ENCODE peak calls at places on chromosome 5, in six cellular contexts. One of them, this sample, is unnamed.

GRCh38 chr5:27311544-27311943 is 273.2 kb upstream of the CDH9 start:
- DNase-seq in K562: no peak
- DNase-seq in HepG2: no peak
- DNase-seq in A549: no peak
- DNase-seq in IMR-90: peak; percentile 26
- DNase-seq in SK-N-SH: no peak
- DNase-seq in this sample: no peak

GRCh38 chr5:14685757-14686156 is 21.2 kb downstream of the OTULIN start:
- DNase-seq in IMR-90: peak; percentile 69
- DNase-seq in SK-N-SH: peak; percentile 69
- DNase-seq in K562: no peak
- DNase-seq in A549: peak; percentile 62
- DNase-seq in HepG2: peak; percentile 48
- DNase-seq in this sample: no peak

GRCh38 chr5:109914906-109915305 is 225.2 kb downstream of the MAN2A1 start:
- DNase-seq in IMR-90: no peak
- DNase-seq in HepG2: no peak
- DNase-seq in A549: no peak
- DNase-seq in SK-N-SH: no peak
- DNase-seq in K562: no peak
- DNase-seq in this sample: no peak

GRCh38 chr5:149959406-149960236 is 937 bp upstream of the SLC26A2 start:
- DNase-seq in K562: peak; percentile 57
- DNase-seq in A549: peak; percentile 84
- DNase-seq in SK-N-SH: peak; percentile 51
- DNase-seq in HepG2: no peak
- DNase-seq in IMR-90: peak; percentile 58
- DNase-seq in this sample: no peak

GRCh38 chr5:96117863-96118651 is 156.4 kb upstream of the ELL2 start:
- DNase-seq in A549: no peak
- DNase-seq in SK-N-SH: no peak
- DNase-seq in K562: no peak
- DNase-seq in IMR-90: peak; percentile 75
- DNase-seq in HepG2: peak; percentile 98
- DNase-seq in this sample: no peak

GRCh38 chr5:6401410-6401809 is 23.1 kb upstream of the MED10 start:
- DNase-seq in IMR-90: no peak
- DNase-seq in HepG2: no peak
- DNase-seq in A549: no peak
- DNase-seq in SK-N-SH: no peak
- DNase-seq in K562: no peak
- DNase-seq in this sample: no peak

GRCh38 chr5:31119938-31120641 is 73.4 kb upstream of the CDH6 start:
- DNase-seq in A549: no peak
- DNase-seq in SK-N-SH: no peak
- DNase-seq in IMR-90: peak; percentile 47
- DNase-seq in K562: no peak
- DNase-seq in HepG2: no peak
- DNase-seq in this sample: no peak

GRCh38 chr5:130528474-130528873 is 624.2 kb downstream of the CHSY3 start:
- DNase-seq in A549: no peak
- DNase-seq in SK-N-SH: no peak
- DNase-seq in IMR-90: no peak
- DNase-seq in K562: no peak
- DNase-seq in HepG2: no peak
- DNase-seq in this sample: no peak

GRCh38 chr5:178839319-178839704 is 20.4 kb upstream of the ZNF354B start:
- DNase-seq in HepG2: peak; percentile 38
- DNase-seq in IMR-90: no peak
- DNase-seq in K562: peak; percentile 31
- DNase-seq in SK-N-SH: peak; percentile 34
- DNase-seq in A549: no peak
- DNase-seq in this sample: peak; percentile 44

GRCh38 chr5:76813982-76814562 is 4.8 kb upstream of the F2RL1 start:
- DNase-seq in HepG2: peak; percentile 43
- DNase-seq in A549: peak; percentile 82
- DNase-seq in IMR-90: peak; percentile 98
- DNase-seq in K562: no peak
- DNase-seq in SK-N-SH: no peak
- DNase-seq in this sample: no peak

GRCh38 chr5:110735545-110735944 is 3.3 kb upstream of the SLC25A46 start:
- DNase-seq in IMR-90: no peak
- DNase-seq in A549: no peak
- DNase-seq in K562: no peak
- DNase-seq in SK-N-SH: no peak
- DNase-seq in HepG2: no peak
- DNase-seq in this sample: no peak

GRCh38 chr5:143514915-143515314 is 111.4 kb upstream of the NR3C1 start:
- DNase-seq in SK-N-SH: no peak
- DNase-seq in A549: no peak
- DNase-seq in IMR-90: peak; percentile 74
- DNase-seq in HepG2: no peak
- DNase-seq in K562: no peak
- DNase-seq in this sample: no peak

GRCh38 chr5:58635416-58635815 is 52.5 kb downstream of the RAB3C start:
- DNase-seq in K562: no peak
- DNase-seq in HepG2: no peak
- DNase-seq in IMR-90: no peak
- DNase-seq in SK-N-SH: no peak
- DNase-seq in A549: no peak
- DNase-seq in this sample: no peak

DNA sequence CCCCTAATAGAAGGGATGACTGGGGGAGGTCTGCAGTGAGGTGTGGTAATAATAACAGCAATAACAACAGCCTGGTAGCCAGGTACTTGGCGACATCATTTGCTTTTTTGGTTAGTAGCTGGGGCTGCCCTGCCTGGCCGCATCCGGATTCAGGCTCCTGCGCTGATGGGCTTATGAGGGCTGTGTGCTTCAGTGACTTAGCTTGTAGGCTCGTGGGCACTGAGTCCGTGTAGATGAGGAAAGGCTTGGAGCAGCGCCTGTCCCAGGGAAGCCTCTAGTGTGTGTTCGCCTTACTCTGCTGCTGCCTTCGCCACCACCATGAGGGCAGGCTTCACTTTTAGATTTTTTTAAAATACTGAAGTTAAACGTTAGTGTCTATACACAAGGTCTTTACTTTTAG is 4.5 kb downstream of the NDUFS6 start:
- DNase-seq in K562: no peak
- DNase-seq in IMR-90: no peak
- DNase-seq in SK-N-SH: no peak
- DNase-seq in HepG2: no peak
- DNase-seq in A549: no peak
- DNase-seq in this sample: no peak
- TF ChIP-seq RFX5 in K562: no peak
- TF ChIP-seq RFX5 in IMR-90: no peak
- TF ChIP-seq RFX5 in SK-N-SH: no peak
- TF ChIP-seq RFX5 in HepG2: no peak
- TF ChIP-seq RFX5 in A549: no peak
- TF ChIP-seq RFX5 in this sample: no peak

GRCh38 chr5:116032094-116032517 is at the start of gene ARL14EPL:
- DNase-seq in K562: peak; percentile 20
- DNase-seq in A549: peak; percentile 51
- DNase-seq in HepG2: peak; percentile 47
- DNase-seq in IMR-90: peak; percentile 92
- DNase-seq in SK-N-SH: peak; percentile 3
- DNase-seq in this sample: peak; percentile 15
- TF ChIP-seq RFX5 in K562: no peak
- TF ChIP-seq RFX5 in A549: no peak
- TF ChIP-seq RFX5 in HepG2: no peak
- TF ChIP-seq RFX5 in IMR-90: no peak
- TF ChIP-seq RFX5 in SK-N-SH: no peak
- TF ChIP-seq RFX5 in this sample: no peak

GRCh38 chr5:75051217-75051751 is 1.1 kb downstream of the GCNT4 start:
- DNase-seq in IMR-90: no peak
- DNase-seq in A549: no peak
- DNase-seq in K562: no peak
- DNase-seq in SK-N-SH: no peak
- DNase-seq in HepG2: no peak
- DNase-seq in this sample: no peak

GRCh38 chr5:75048457-75048953 is 3.9 kb downstream of the GCNT4 start:
- DNase-seq in A549: no peak
- DNase-seq in IMR-90: peak; percentile 37
- DNase-seq in SK-N-SH: no peak
- DNase-seq in K562: no peak
- DNase-seq in HepG2: no peak
- DNase-seq in this sample: no peak

GRCh38 chr5:75050415-75050814 is 1.9 kb downstream of the GCNT4 start:
- DNase-seq in HepG2: peak; percentile 30
- DNase-seq in A549: peak; percentile 47
- DNase-seq in SK-N-SH: peak; percentile 58
- DNase-seq in IMR-90: no peak
- DNase-seq in K562: peak; percentile 39
- DNase-seq in this sample: peak; percentile 67

GRCh38 chr5:75047356-75047755 is 5.0 kb downstream of the GCNT4 start:
- DNase-seq in HepG2: no peak
- DNase-seq in K562: no peak
- DNase-seq in SK-N-SH: no peak
- DNase-seq in IMR-90: no peak
- DNase-seq in A549: no peak
- DNase-seq in this sample: no peak

GRCh38 chr5:75049581-75050274 is 2.6 kb downstream of the GCNT4 start:
- DNase-seq in A549: peak; percentile 53
- DNase-seq in SK-N-SH: peak; percentile 56
- DNase-seq in K562: peak; percentile 68
- DNase-seq in HepG2: peak; percentile 69
- DNase-seq in IMR-90: peak; percentile 62
- DNase-seq in this sample: peak; percentile 77
- TF ChIP-seq RFX5 in A549: peak; percentile 31
- TF ChIP-seq RFX5 in SK-N-SH: no peak
- TF ChIP-seq RFX5 in K562: peak; percentile 67
- TF ChIP-seq RFX5 in HepG2: no peak
- TF ChIP-seq RFX5 in IMR-90: no peak
- TF ChIP-seq RFX5 in this sample: no peak

GRCh38 chr5:40221796-40222195 is 457.9 kb upstream of the PTGER4 start:
- DNase-seq in K562: no peak
- DNase-seq in HepG2: no peak
- DNase-seq in SK-N-SH: no peak
- DNase-seq in A549: no peak
- DNase-seq in IMR-90: peak; percentile 93
- DNase-seq in this sample: no peak

GRCh38 chr5:40226906-40227305 is 452.8 kb upstream of the PTGER4 start:
- DNase-seq in IMR-90: no peak
- DNase-seq in K562: no peak
- DNase-seq in SK-N-SH: no peak
- DNase-seq in A549: no peak
- DNase-seq in HepG2: no peak
- DNase-seq in this sample: no peak

GRCh38 chr5:40227366-40227765 is 452.3 kb upstream of the PTGER4 start:
- DNase-seq in A549: no peak
- DNase-seq in IMR-90: peak; percentile 91
- DNase-seq in HepG2: no peak
- DNase-seq in SK-N-SH: no peak
- DNase-seq in K562: no peak
- DNase-seq in this sample: no peak

GRCh38 chr5:40223884-40224402 is 455.8 kb upstream of the PTGER4 start:
- DNase-seq in SK-N-SH: no peak
- DNase-seq in IMR-90: peak; percentile 96
- DNase-seq in A549: no peak
- DNase-seq in K562: no peak
- DNase-seq in HepG2: no peak
- DNase-seq in this sample: no peak

DNA sequence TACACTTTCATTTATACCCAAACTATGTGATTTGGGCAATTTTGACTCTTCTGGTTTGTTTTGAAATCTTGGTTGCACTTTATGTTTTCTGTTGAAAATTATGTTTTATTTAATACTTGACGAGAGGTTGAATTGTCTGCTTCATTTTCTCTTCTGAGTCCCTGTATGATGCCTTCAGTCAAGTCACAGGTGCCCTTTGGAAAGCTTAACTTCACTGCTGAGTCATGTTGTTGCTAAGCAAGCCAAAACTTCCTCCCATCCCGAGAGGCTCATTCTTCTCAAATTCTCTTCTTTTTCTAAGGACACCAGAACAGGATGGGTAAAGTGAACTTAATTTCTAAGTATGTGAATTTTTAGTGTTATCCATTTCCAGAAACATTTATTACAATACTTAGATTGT is 455.3 kb upstream of the PTGER4 start:
- DNase-seq in HepG2: no peak
- DNase-seq in K562: no peak
- DNase-seq in IMR-90: peak; percentile 75
- DNase-seq in A549: no peak
- DNase-seq in SK-N-SH: no peak
- DNase-seq in this sample: no peak
- TF ChIP-seq RFX5 in HepG2: no peak
- TF ChIP-seq RFX5 in K562: no peak
- TF ChIP-seq RFX5 in IMR-90: no peak
- TF ChIP-seq RFX5 in A549: no peak
- TF ChIP-seq RFX5 in SK-N-SH: no peak
- TF ChIP-seq RFX5 in this sample: no peak

DNA sequence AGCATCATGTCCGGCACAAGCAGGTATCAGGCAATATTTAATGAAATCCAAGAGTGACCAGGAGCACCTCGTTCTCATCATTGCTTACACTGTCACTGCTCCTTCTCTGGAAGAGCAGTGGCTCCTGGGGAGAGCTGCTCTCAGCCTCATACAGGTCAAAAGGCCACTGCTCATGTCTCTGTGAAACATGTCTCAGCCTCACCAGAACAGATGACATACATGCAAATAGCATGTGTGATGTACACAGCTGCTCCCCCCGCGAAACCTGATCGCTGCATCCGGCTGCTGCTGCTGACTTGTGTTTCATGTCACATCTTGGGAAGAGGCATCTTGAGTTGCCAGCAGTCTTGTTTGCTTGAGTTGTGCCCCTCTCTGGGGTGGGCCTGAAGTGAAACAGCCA is 279.6 kb upstream of the MSX2 start:
- DNase-seq in K562: no peak
- DNase-seq in A549: no peak
- DNase-seq in SK-N-SH: no peak
- DNase-seq in IMR-90: no peak
- DNase-seq in HepG2: no peak
- DNase-seq in this sample: no peak
- TF ChIP-seq RFX5 in K562: no peak
- TF ChIP-seq RFX5 in A549: no peak
- TF ChIP-seq RFX5 in SK-N-SH: no peak
- TF ChIP-seq RFX5 in IMR-90: no peak
- TF ChIP-seq RFX5 in HepG2: no peak
- TF ChIP-seq RFX5 in this sample: no peak

DNA sequence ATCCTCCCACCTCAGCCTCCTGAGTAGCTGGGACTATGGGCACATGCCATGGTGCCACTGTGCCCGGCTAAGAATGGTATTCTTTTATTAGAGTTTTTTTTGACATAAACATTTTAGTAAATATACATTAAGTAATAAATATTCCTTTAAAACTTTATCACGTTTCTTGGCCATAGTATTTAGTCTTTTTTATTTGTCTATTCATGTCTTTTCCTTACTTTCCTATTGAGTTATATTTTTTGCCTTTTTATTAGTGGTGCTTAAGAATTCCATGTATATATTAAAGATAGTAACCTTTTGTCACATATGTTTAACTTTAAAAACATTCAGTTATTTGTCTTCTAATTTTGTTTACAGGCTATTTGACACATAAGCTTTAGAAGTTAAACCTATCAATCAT is 73.4 kb downstream of the MARCHF3 start:
- DNase-seq in IMR-90: no peak
- DNase-seq in A549: no peak
- DNase-seq in HepG2: no peak
- DNase-seq in SK-N-SH: no peak
- DNase-seq in K562: no peak
- DNase-seq in this sample: no peak
- TF ChIP-seq RFX5 in IMR-90: no peak
- TF ChIP-seq RFX5 in A549: no peak
- TF ChIP-seq RFX5 in HepG2: no peak
- TF ChIP-seq RFX5 in SK-N-SH: no peak
- TF ChIP-seq RFX5 in K562: no peak
- TF ChIP-seq RFX5 in this sample: no peak

GRCh38 chr5:122469520-122469919 is 157.5 kb downstream of the SNCAIP start:
- DNase-seq in A549: no peak
- DNase-seq in IMR-90: no peak
- DNase-seq in K562: no peak
- DNase-seq in SK-N-SH: no peak
- DNase-seq in HepG2: no peak
- DNase-seq in this sample: no peak
- TF ChIP-seq RFX5 in A549: no peak
- TF ChIP-seq RFX5 in IMR-90: no peak
- TF ChIP-seq RFX5 in K562: no peak
- TF ChIP-seq RFX5 in SK-N-SH: no peak
- TF ChIP-seq RFX5 in HepG2: no peak
- TF ChIP-seq RFX5 in this sample: no peak

This sample was measured in H1.